ENCODE peak calls at places on chromosomes 11 and 22, in six cellular contexts. T, M, Z, V, O and A are unnamed samples.

GRCh38 chr11:125123947-125124633 is 12.7 kb upstream of the TMEM218 start:
- DNase-seq in T (peak), M (peak), Z (no peak), V (no peak), O (no peak), A (peak)

GRCh38 chr11:6995703-6996102 is 24.4 kb downstream of the ZNF214 start:
- DNase-seq in T (no peak), M (no peak), Z (no peak), V (no peak), O (no peak), A (no peak)

GRCh38 chr11:67482275-67482735 is 521 bp upstream of the AIP start:
- DNase-seq in T (peak), M (no peak), Z (no peak), V (no peak), O (no peak), A (no peak)

GRCh38 chr22:38228873-38229740 is 27.3 kb downstream of the MAFF start:
- DNase-seq in T (no peak), M (no peak), Z (no peak), V (no peak), O (peak), A (peak)

GRCh38 chr11:13352711-13353110 is 75.1 kb downstream of the BMAL1 start:
- DNase-seq in T (no peak), M (no peak), Z (no peak), V (no peak), O (no peak), A (no peak)

GRCh38 chr11:128507936-128508335 is 79.4 kb downstream of the ETS1 start:
- DNase-seq in T (no peak), M (no peak), Z (no peak), V (no peak), O (no peak), A (no peak)

GRCh38 chr22:19892249-19892879 is 37.7 kb upstream of the GNB1L start:
- DNase-seq in T (no peak), M (no peak), Z (no peak), V (no peak), O (no peak), A (no peak)

GRCh38 chr11:86717817-86718501 is 45.5 kb upstream of the ME3 start:
- DNase-seq in T (no peak), M (no peak), Z (no peak), V (no peak), O (no peak), A (no peak)

GRCh38 chr11:103441021-103441420 is 331.8 kb downstream of the DYNC2H1 start:
- DNase-seq in T (no peak), M (no peak), Z (no peak), V (no peak), O (no peak), A (no peak)

GRCh38 chr22:39013923-39014722 is at the start of gene APOBEC3C:
- DNase-seq in T (peak), M (peak), Z (no peak), V (no peak), O (no peak), A (peak)

GRCh38 chr11:69950120-69950519 is 128.0 kb upstream of the ANO1 start:
- DNase-seq in T (no peak), M (peak), Z (no peak), V (no peak), O (no peak), A (no peak)

GRCh38 chr22:43535741-43536140 is 123.9 kb downstream of the MPPED1 start:
- DNase-seq in T (no peak), M (no peak), Z (no peak), V (no peak), O (no peak), A (peak)

GRCh38 chr11:2821891-2822290 is 63.7 kb downstream of the CDKN1C start:
- DNase-seq in T (no peak), M (no peak), Z (no peak), V (no peak), O (peak), A (no peak)

GRCh38 chr11:20458905-20459632 is 71.6 kb downstream of the PRMT3 start:
- DNase-seq in T (no peak), M (no peak), Z (no peak), V (no peak), O (no peak), A (no peak)

GRCh38 chr11:44338721-44339529 is 29.0 kb upstream of the ALX4 start:
- DNase-seq in T (no peak), M (no peak), Z (no peak), V (no peak), O (no peak), A (no peak)

GRCh38 chr11:5922749-5923426 is 19.2 kb upstream of the OR56A3 start:
- DNase-seq in T (no peak), M (no peak), Z (no peak), V (no peak), O (no peak), A (no peak)

GRCh38 chr11:65498042-65498726 is 661 bp upstream of the MALAT1 start:
- DNase-seq in T (peak), M (peak), Z (no peak), V (no peak), O (peak), A (no peak)

GRCh38 chr11:90448280-90448679 is 225.4 kb upstream of the CHORDC1 start:
- DNase-seq in T (no peak), M (no peak), Z (no peak), V (no peak), O (no peak), A (no peak)

GRCh38 chr22:41092023-41092817 is at the start of gene EP300:
- DNase-seq in T (peak), M (peak), Z (peak), V (peak), O (peak), A (peak)

GRCh38 chr22:31707519-31707918 is 42.4 kb downstream of the PRR14L start:
- DNase-seq in T (no peak), M (no peak), Z (no peak), V (no peak), O (no peak), A (no peak)

GRCh38 chr11:74020537-74020936 is 11.7 kb upstream of the UCP3 start:
- DNase-seq in T (no peak), M (no peak), Z (no peak), V (no peak), O (no peak), A (no peak)

GRCh38 chr11:22640862-22641261 is 15.2 kb upstream of the FANCF start:
- DNase-seq in T (no peak), M (no peak), Z (no peak), V (no peak), O (no peak), A (no peak)

GRCh38 chr11:33941637-33942160 is 49.8 kb upstream of the LMO2 start:
- DNase-seq in T (no peak), M (peak), Z (no peak), V (no peak), O (no peak), A (no peak)

GRCh38 chr11:122398851-122399250 is 256.7 kb upstream of the UBASH3B start:
- DNase-seq in T (no peak), M (no peak), Z (no peak), V (no peak), O (no peak), A (no peak)

GRCh38 chr22:39148727-39149535 is 3.5 kb downstream of the CBX7 start:
- DNase-seq in T (peak), M (peak), Z (no peak), V (no peak), O (peak), A (no peak)

GRCh38 chr11:58958500-58958899 is 19.2 kb downstream of the GLYATL1 start:
- DNase-seq in T (peak), M (peak), Z (no peak), V (no peak), O (no peak), A (no peak)

GRCh38 chr11:2094354-2095197 is 44.6 kb downstream of the IGF2 start:
- DNase-seq in T (no peak), M (no peak), Z (no peak), V (no peak), O (peak), A (no peak)

GRCh38 chr11:45355706-45356041 is 69.5 kb upstream of the SYT13 start:
- DNase-seq in T (no peak), M (no peak), Z (no peak), V (no peak), O (no peak), A (no peak)

GRCh38 chr11:63915961-63916836 is 765 bp downstream of the RCOR2 start:
- DNase-seq in T (peak), M (peak), Z (peak), V (no peak), O (no peak), A (no peak)

GRCh38 chr11:28838741-28839140 is 730.6 kb downstream of the METTL15 start:
- DNase-seq in T (no peak), M (peak), Z (no peak), V (no peak), O (no peak), A (no peak)

GRCh38 chr11:9565822-9566560 is 7.5 kb upstream of the WEE1 start:
- DNase-seq in T (peak), M (peak), Z (peak), V (no peak), O (no peak), A (peak)

GRCh38 chr22:19842386-19843106 is 12.1 kb downstream of the GNB1L start:
- DNase-seq in T (no peak), M (no peak), Z (no peak), V (no peak), O (peak), A (no peak)

GRCh38 chr11:17479284-17480214 is 2.9 kb upstream of the ABCC8 start:
- DNase-seq in T (no peak), M (peak), Z (no peak), V (no peak), O (no peak), A (no peak)

GRCh38 chr22:37428649-37429586 is 1.6 kb upstream of the ELFN2 start:
- DNase-seq in T (peak), M (peak), Z (no peak), V (no peak), O (peak), A (no peak)

GRCh38 chr22:18056161-18056666 is 21.6 kb upstream of the PEX26 start:
- DNase-seq in T (no peak), M (no peak), Z (no peak), V (no peak), O (peak), A (no peak)

GRCh38 chr11:82521427-82521826 is 212.2 kb downstream of the FAM181B start:
- DNase-seq in T (no peak), M (peak), Z (no peak), V (no peak), O (no peak), A (no peak)

GRCh38 chr22:34068011-34068410 is 147.7 kb upstream of the LARGE1 start:
- DNase-seq in T (no peak), M (no peak), Z (no peak), V (no peak), O (no peak), A (no peak)

GRCh38 chr11:33976351-33977199 is 75.0 kb upstream of the CAPRIN1 start:
- DNase-seq in T (no peak), M (peak), Z (no peak), V (no peak), O (no peak), A (no peak)

GRCh38 chr11:122661182-122661945 is 5.8 kb downstream of the UBASH3B start:
- DNase-seq in T (no peak), M (peak), Z (no peak), V (no peak), O (no peak), A (no peak)